ENCODE peak calls at places on chromosomes 3 and 15, in eight cellular contexts. D, H, S, F, K, I, B and Q are unnamed samples.

GRCh38 chr3:193114431-193115340 is 126.3 kb upstream of the PLAAT1 start:
- DNase-seq in K (no peak), S (no peak), F (no peak), I (no peak), B (no peak), H (no peak), D (no peak), Q (no peak)

GRCh38 chr3:161266731-161267150 is 45.6 kb downstream of the NMD3 start:
- DNase-seq in S (no peak), D (no peak), F (no peak), H (no peak), B (no peak), K (no peak), I (no peak), Q (no peak)

GRCh38 chr3:126991366-126992200 is 8.7 kb downstream of the PLXNA1 start:
- DNase-seq in H (no peak), B (no peak), S (no peak), D (no peak), F (no peak), K (no peak), I (no peak), Q (no peak)

GRCh38 chr3:29144807-29145206 is 136.1 kb upstream of the RBMS3 start:
- DNase-seq in S (peak), F (peak), B (no peak), K (no peak), I (peak), D (no peak), H (peak), Q (no peak)

GRCh38 chr3:128447561-128448013 is 19.1 kb downstream of the DNAJB8 start:
- DNase-seq in D (no peak), K (no peak), F (no peak), I (no peak), S (no peak), H (no peak), B (no peak), Q (no peak)

GRCh38 chr3:169668081-169668956 is 4.8 kb upstream of the MECOM start:
- DNase-seq in H (peak), F (no peak), B (no peak), D (no peak), S (no peak), K (no peak), I (peak), Q (peak)

GRCh38 chr3:173398111-173398479 is 551 bp downstream of the NLGN1 start:
- DNase-seq in S (peak), D (no peak), H (peak), B (peak), I (no peak), F (no peak), K (no peak), Q (peak)

GRCh38 chr3:37162501-37163245 is 11.7 kb downstream of the LRRFIP2 start:
- DNase-seq in H (no peak), B (no peak), D (no peak), K (no peak), S (no peak), F (no peak), I (no peak), Q (no peak)

GRCh38 chr3:13472286-13472685 is 7.8 kb upstream of the HDAC11 start:
- DNase-seq in B (no peak), I (no peak), H (no peak), D (no peak), S (no peak), F (no peak), K (no peak), Q (no peak)

GRCh38 chr3:63207066-63207590 is 71.0 kb upstream of the SYNPR start:
- DNase-seq in K (no peak), D (no peak), H (no peak), F (no peak), I (no peak), B (no peak), S (no peak), Q (no peak)

GRCh38 chr15:31453558-31454318 is 127.1 kb downstream of the KLF13 start:
- DNase-seq in D (no peak), I (no peak), S (no peak), F (no peak), H (no peak), B (peak), K (no peak), Q (no peak)

GRCh38 chr3:114804099-114804498 is 343.0 kb downstream of the ZBTB20 start:
- DNase-seq in S (no peak), H (peak), B (no peak), I (no peak), K (no peak), F (no peak), D (no peak), Q (no peak)

GRCh38 chr3:133330043-133330442 is 69.8 kb upstream of the BFSP2 start:
- DNase-seq in I (no peak), H (peak), S (no peak), D (no peak), F (no peak), K (no peak), B (no peak), Q (no peak)

GRCh38 chr3:60107275-60107674 is 1057.5 kb upstream of the CFAP20DC start:
- DNase-seq in B (no peak), K (no peak), D (no peak), S (no peak), F (no peak), H (no peak), I (no peak), Q (no peak)

GRCh38 chr15:98723195-98723594 is 74.9 kb downstream of the IGF1R start:
- DNase-seq in K (no peak), S (no peak), I (no peak), D (no peak), B (no peak), F (no peak), H (no peak), Q (no peak)

GRCh38 chr3:124995460-124995994 is 60.3 kb downstream of the HEG1 start:
- DNase-seq in D (peak), H (peak), S (peak), F (peak), I (peak), B (peak), K (peak), Q (peak)

GRCh38 chr3:158909870-158910269 is 108.0 kb downstream of the MFSD1 start:
- DNase-seq in I (no peak), F (no peak), K (no peak), H (no peak), D (no peak), B (no peak), S (no peak), Q (no peak)

GRCh38 chr3:26963356-26963742 is 340.8 kb downstream of the LRRC3B start:
- DNase-seq in S (no peak), K (no peak), H (no peak), D (no peak), F (no peak), B (no peak), I (no peak), Q (no peak)

GRCh38 chr3:127131625-127132170 is 61.2 kb upstream of the PRR23E start:
- DNase-seq in I (no peak), D (no peak), H (no peak), B (no peak), F (no peak), S (no peak), K (no peak), Q (no peak)

GRCh38 chr3:162147996-162148395 is 651.4 kb downstream of the OTOL1 start:
- DNase-seq in D (no peak), K (no peak), H (no peak), S (no peak), B (no peak), F (no peak), I (no peak), Q (no peak)

GRCh38 chr3:71874618-71875017 is 89.7 kb upstream of the PROK2 start:
- DNase-seq in K (no peak), F (no peak), B (no peak), I (no peak), D (no peak), S (no peak), H (no peak), Q (no peak)

GRCh38 chr3:102230057-102230456 is 204.8 kb upstream of the ZPLD1 start:
- DNase-seq in I (no peak), B (no peak), S (no peak), K (no peak), H (no peak), F (no peak), D (no peak), Q (no peak)

GRCh38 chr3:190385835-190386688 is 1.9 kb upstream of the CLDN16 start:
- DNase-seq in S (peak), D (peak), F (no peak), B (no peak), K (no peak), H (no peak), I (no peak), Q (no peak)

GRCh38 chr3:197753263-197753662 is 3.6 kb downstream of the FYTTD1 start:
- DNase-seq in D (no peak), S (no peak), H (no peak), F (no peak), K (no peak), I (no peak), B (no peak), Q (no peak)

GRCh38 chr15:38072507-38073277 is 138.3 kb downstream of the TMCO5A start:
- DNase-seq in D (peak), S (peak), B (peak), K (no peak), H (peak), I (peak), F (no peak), Q (peak)

GRCh38 chr3:112582242-112582874 is 20.5 kb downstream of the SLC35A5 start:
- DNase-seq in S (no peak), F (no peak), B (no peak), H (peak), K (no peak), I (no peak), D (no peak), Q (no peak)

GRCh38 chr3:4772171-4772804 is 206.9 kb upstream of the BHLHE40 start:
- DNase-seq in I (peak), F (peak), H (no peak), K (no peak), S (peak), B (peak), D (no peak), Q (no peak)

GRCh38 chr15:56770191-56770590 is 36.9 kb upstream of the ZNF280D start:
- DNase-seq in K (no peak), F (no peak), I (no peak), D (no peak), B (no peak), H (no peak), S (no peak), Q (no peak)

GRCh38 chr3:32066686-32067085 is 39.7 kb upstream of the GPD1L start:
- DNase-seq in S (no peak), I (no peak), F (no peak), H (no peak), D (no peak), B (no peak), K (no peak), Q (no peak)

GRCh38 chr3:153210116-153210515 is 48.1 kb downstream of the RAP2B start:
- DNase-seq in H (peak), D (no peak), K (peak), B (no peak), I (no peak), S (no peak), F (no peak), Q (no peak)

GRCh38 chr3:129040579-129041300 is 19.8 kb upstream of the GP9 start:
- DNase-seq in B (no peak), D (no peak), K (no peak), S (no peak), H (peak), I (no peak), F (no peak), Q (no peak)

GRCh38 chr3:191239439-191240035 is 40.5 kb downstream of the OSTN start:
- DNase-seq in H (no peak), S (no peak), B (no peak), D (no peak), K (no peak), I (no peak), F (no peak), Q (no peak)

GRCh38 chr15:91965501-91966180 is 112.1 kb downstream of the SLCO3A1 start:
- DNase-seq in K (no peak), F (no peak), B (no peak), I (no peak), D (peak), H (no peak), S (no peak), Q (no peak)

GRCh38 chr15:38879909-38880471 is 315.4 kb upstream of the RASGRP1 start:
- DNase-seq in I (peak), D (no peak), F (peak), K (no peak), B (peak), H (no peak), S (peak), Q (no peak)

GRCh38 chr3:71399478-71399877 is 184.1 kb downstream of the FOXP1 start:
- DNase-seq in H (no peak), K (no peak), F (no peak), B (no peak), S (no peak), D (no peak), I (no peak), Q (no peak)

GRCh38 chr3:115760722-115761121 is 137.4 kb downstream of the GAP43 start:
- DNase-seq in I (no peak), S (no peak), B (no peak), F (no peak), K (no peak), D (no peak), H (no peak), Q (no peak)

GRCh38 chr3:32961189-32961715 is 9.8 kb downstream of the CCR4 start:
- DNase-seq in K (peak), S (no peak), I (no peak), F (no peak), H (no peak), B (no peak), D (no peak), Q (no peak)

GRCh38 chr3:144051211-144051610 is 79.6 kb downstream of the DIPK2A start:
- DNase-seq in F (no peak), K (no peak), I (no peak), B (no peak), D (no peak), S (no peak), H (no peak), Q (no peak)

GRCh38 chr15:44554934-44555723 is 18.2 kb downstream of the EIF3J start:
- DNase-seq in D (no peak), I (no peak), K (no peak), F (no peak), B (no peak), H (no peak), S (no peak), Q (no peak)

GRCh38 chr15:44550734-44551133 is 13.8 kb downstream of the EIF3J start:
- DNase-seq in K (no peak), B (no peak), F (no peak), I (no peak), H (no peak), S (no peak), D (no peak), Q (no peak)

GRCh38 chr15:44545934-44546802 is 9.2 kb downstream of the EIF3J start:
- DNase-seq in S (no peak), B (no peak), I (no peak), K (no peak), H (no peak), D (no peak), F (peak), Q (no peak)

DNA sequence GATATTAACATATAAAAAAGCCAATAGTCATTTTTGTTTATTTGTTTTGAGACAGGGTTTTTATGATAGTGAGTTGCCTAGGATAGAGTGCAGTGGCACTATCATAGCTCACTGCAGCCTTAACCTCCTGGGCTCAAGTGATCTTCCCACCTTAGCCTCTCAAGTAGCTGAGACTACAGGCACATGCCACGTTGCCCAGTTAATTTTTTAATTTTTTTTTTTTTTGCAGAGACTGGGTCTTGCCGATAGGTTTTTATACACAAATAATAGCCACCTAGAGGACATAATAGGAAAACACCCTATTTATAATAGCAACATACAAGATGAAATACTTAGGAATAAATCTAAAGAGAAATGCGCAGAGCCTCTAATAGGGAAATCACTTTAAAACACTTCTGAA is 13.3 kb downstream of the EIF3J start:
- DNase-seq in H (no peak), I (no peak), K (no peak), B (no peak), F (no peak), S (no peak), D (no peak), Q (no peak)
- TF ChIP-seq CTCF in H (peak), I (peak), K (peak), B (no peak), F (no peak), S (no peak), D (peak), Q (peak)

DNA sequence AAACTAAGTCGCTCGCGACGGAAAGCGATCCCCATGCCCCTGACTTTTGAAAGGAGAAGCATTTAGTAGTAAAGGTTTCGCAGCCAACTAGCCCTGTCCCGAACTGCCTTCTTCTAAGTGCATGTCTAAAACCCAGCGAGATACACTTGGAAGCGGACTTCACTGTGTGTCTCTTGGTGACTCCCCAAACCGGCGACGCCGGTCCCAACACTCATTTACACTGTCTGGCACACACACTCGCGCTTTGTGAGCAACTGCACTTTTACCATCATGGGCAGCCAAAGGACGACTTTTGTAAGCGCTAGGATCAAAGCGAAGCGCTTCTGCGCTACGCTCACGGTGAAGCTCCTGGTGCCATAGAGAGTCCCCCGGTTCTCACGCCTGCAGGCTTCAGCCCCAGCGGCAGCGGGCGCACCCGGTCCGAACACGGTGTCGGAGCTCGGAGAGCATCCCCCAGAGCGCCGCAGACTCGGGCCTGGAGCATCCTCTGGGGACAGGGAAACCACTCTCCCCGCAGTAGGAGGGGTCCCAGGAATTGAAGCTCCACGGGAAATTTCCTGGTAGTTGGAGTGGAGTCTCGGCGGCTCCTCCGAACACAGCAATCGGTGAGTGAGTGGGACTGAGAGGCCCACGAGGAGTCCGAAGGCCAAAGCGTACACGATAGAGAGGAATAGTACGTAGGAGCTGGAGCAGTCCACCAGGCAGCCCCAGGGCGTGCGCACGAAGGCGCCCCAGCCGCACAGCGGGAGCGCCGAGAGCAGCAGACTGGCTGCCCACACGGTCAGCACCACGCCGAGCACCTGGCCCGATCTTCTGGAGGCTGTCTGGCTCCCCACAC is 1.4 kb downstream of the GPR149 start:
- DNase-seq in I (no peak), K (no peak), S (no peak), D (no peak), B (no peak), H (peak), F (no peak), Q (peak)
- TF ChIP-seq CTCF in I (no peak), K (no peak), S (no peak), D (no peak), B (no peak), H (peak), F (no peak), Q (peak)

DNA sequence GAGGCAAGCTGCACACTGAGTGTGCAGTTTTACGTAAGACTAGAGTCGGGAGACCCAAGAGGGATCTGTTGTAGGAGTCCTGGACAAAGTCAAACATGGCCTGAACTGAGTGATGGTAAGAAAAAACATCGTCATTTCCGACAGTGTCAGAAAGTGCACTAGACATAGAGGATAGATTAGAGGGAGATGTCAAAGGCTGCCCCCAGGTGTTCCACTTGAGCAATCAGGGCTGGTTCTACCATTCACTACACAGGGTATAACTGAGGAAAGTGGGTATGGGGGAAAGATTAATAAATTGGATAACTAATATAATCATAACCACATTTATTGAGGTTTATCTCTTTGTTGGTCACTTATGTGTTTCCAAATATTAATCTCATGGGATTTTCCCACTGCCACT is 766.6 kb downstream of the NTRK3 start:
- DNase-seq in F (no peak), B (no peak), D (no peak), K (no peak), S (no peak), I (no peak), H (peak), Q (no peak)
- TF ChIP-seq CTCF in F (no peak), B (no peak), D (no peak), K (no peak), S (no peak), I (no peak), H (no peak), Q (no peak)

DNA sequence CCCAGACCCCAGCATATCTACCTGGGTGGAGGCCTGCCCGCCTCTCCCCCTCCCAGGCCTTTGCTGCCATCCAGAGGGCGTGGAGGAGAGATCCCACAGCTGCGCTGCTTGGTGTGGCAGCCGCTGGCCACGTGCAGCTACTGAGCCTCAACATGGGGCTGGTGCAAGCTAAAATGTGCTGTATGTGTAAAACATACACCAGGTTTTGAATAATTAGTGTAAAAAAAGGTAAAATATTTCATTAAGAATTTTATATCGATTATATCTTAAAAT is 95.8 kb downstream of the SEC22A start:
- DNase-seq in I (no peak), F (no peak), K (no peak), D (no peak), B (no peak), H (peak), S (no peak), Q (no peak)
- TF ChIP-seq CTCF in I (no peak), F (no peak), K (no peak), D (no peak), B (no peak), H (peak), S (no peak), Q (no peak)

DNA sequence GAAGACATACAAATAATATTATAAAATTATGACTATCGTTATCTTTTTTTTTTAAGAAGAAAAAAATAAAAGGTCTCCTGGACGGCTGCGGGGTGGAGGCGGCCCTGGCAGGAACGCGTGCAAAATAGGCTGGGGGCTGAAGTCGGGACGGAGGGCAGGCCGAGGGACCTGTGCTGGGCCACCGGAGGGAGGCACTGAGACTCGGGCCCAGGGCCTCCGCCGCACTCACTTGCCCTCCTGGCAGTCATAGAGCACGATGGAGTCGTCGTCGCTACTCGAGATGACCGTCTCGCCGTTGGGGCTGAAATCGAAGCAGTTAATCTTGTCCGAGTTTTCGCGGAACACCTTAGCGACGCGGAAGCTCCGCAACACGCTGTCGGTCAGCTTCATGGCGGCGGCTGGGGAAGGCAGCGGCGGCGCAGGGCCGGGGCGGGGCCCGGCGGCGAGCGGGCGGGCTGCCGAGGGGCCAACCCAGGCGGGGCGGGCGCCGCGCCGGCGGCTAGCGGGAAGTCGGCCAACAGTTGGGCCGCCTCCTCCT is 408 bp downstream of the WDR82 start:
- DNase-seq in I (no peak), K (no peak), B (peak), F (peak), S (no peak), H (peak), D (peak), Q (no peak)
- TF ChIP-seq CTCF in I (peak), K (peak), B (peak), F (peak), S (peak), H (peak), D (no peak), Q (peak)

GRCh38 chr3:185733980-185734724 is 90.7 kb downstream of the IGF2BP2 start:
- DNase-seq in F (peak), B (no peak), D (peak), K (no peak), H (peak), S (peak), I (peak), Q (peak)
- TF ChIP-seq CTCF in F (peak), B (no peak), D (peak), K (no peak), H (peak), S (peak), I (peak), Q (peak)